ENCODE peak calls at places on chromosomes 6 and 20, in seven cellular contexts. O, G, N, L, D, I and C are unnamed samples.

GRCh38 chr6:47680056-47680455 is 18.3 kb upstream of the ADGRF4 start:
- DNase-seq in O (no peak), G (no peak), N (no peak), L (no peak), D (no peak), I (no peak), C (no peak)

GRCh38 chr20:32333988-32334885 is 23.9 kb upstream of the ASXL1 start:
- DNase-seq in O (peak; percentile 87), G (peak; percentile 71), N (peak; percentile 35), L (no peak), D (no peak), I (peak; percentile 68), C (peak; percentile 38)

GRCh38 chr20:58131581-58132142 is 96.8 kb downstream of the ANKRD60 start:
- DNase-seq in O (no peak), G (no peak), N (no peak), L (no peak), D (no peak), I (no peak), C (peak; percentile 81)

GRCh38 chr20:9287062-9287461 is 218.2 kb downstream of the PLCB4 start:
- DNase-seq in O (no peak), G (no peak), N (no peak), L (no peak), D (no peak), I (no peak), C (no peak)

GRCh38 chr20:57618091-57618765 is 2.0 kb downstream of the ZBP1 start:
- DNase-seq in O (peak; percentile 39), G (no peak), N (no peak), L (no peak), D (no peak), I (no peak), C (no peak)

GRCh38 chr6:166354965-166355364 is 12.6 kb upstream of the SFT2D1 start:
- DNase-seq in O (no peak), G (no peak), N (no peak), L (no peak), D (no peak), I (no peak), C (no peak)

GRCh38 chr20:44785768-44786167 is 24.6 kb downstream of the RIMS4 start:
- DNase-seq in O (no peak), G (no peak), N (no peak), L (peak; percentile 84), D (peak; percentile 78), I (no peak), C (peak; percentile 35)

GRCh38 chr6:99151634-99152344 is 197.7 kb downstream of the FAXC start:
- DNase-seq in O (peak; percentile 48), G (peak; percentile 16), N (no peak), L (peak; percentile 58), D (peak; percentile 70), I (peak; percentile 34), C (peak; percentile 59)

GRCh38 chr6:126051739-126052138 is 65.4 kb downstream of the TRMT11 start:
- DNase-seq in O (no peak), G (no peak), N (no peak), L (no peak), D (no peak), I (no peak), C (no peak)

GRCh38 chr6:122894791-122895190 is 101.2 kb upstream of the CLVS2 start:
- DNase-seq in O (no peak), G (no peak), N (no peak), L (no peak), D (no peak), I (no peak), C (no peak)

GRCh38 chr20:4366076-4366475 is 350.7 kb upstream of the RNF24 start:
- DNase-seq in O (no peak), G (no peak), N (no peak), L (no peak), D (no peak), I (no peak), C (peak; percentile 2)

GRCh38 chr6:135162678-135163439 is 18.2 kb upstream of the MYB start:
- DNase-seq in O (no peak), G (peak; percentile 7), N (peak; percentile 21), L (peak; percentile 50), D (peak; percentile 76), I (no peak), C (peak; percentile 29)

GRCh38 chr6:34248727-34249468 is at the start of gene SMIM29:
- DNase-seq in O (peak; percentile 98), G (peak; percentile 97), N (peak; percentile 97), L (peak; percentile 98), D (peak; percentile 97), I (peak; percentile 97), C (peak; percentile 98)
- TF ChIP-seq CTCF in O (peak; percentile 91), G (peak; percentile 97), N (peak; percentile 92), L (peak; percentile 77), D (peak; percentile 65), I (peak; percentile 98), C (peak; percentile 79)

GRCh38 chr20:50133041-50133440 is 20.1 kb upstream of the UBE2V1 start:
- DNase-seq in O (no peak), G (no peak), N (peak; percentile 57), L (no peak), D (no peak), I (no peak), C (no peak)
- H3K4me1 ChIP-seq in O (peaks cover 6% of the 10 kb centered on the region), G (peaks cover 10% of the 10 kb centered on the region), N (peaks cover 80% of the 10 kb centered on the region), L (no peaks in the 10 kb centered on the region), D (no peaks in the 10 kb centered on the region), I (peaks cover 15% of the 10 kb centered on the region), C (peaks cover 13% of the 10 kb centered on the region)

GRCh38 chr6:119195848-119196247 is 117.4 kb upstream of the FAM184A start:
- DNase-seq in O (no peak), G (no peak), N (no peak), L (peak; percentile 42), D (peak; percentile 79), I (no peak), C (no peak)
- H3K36me3 ChIP-seq in O (peaks cover 39% of the 10 kb centered on the region), G (no peaks in the 10 kb centered on the region), N (no peaks in the 10 kb centered on the region), L (peaks cover 37% of the 10 kb centered on the region), D (peaks cover 37% of the 10 kb centered on the region), I (no peaks in the 10 kb centered on the region), C (peaks cover 17% of the 10 kb centered on the region)

GRCh38 chr6:19472850-19473249 is 364.3 kb upstream of the ID4 start:
- DNase-seq in O (no peak), G (no peak), N (no peak), L (no peak), D (no peak), I (no peak), C (peak; percentile 13)
- TF ChIP-seq CTCF in O (no peak), G (no peak), N (peak; percentile 11), L (peak; percentile 50), D (peak; percentile 15), I (no peak), C (peak; percentile 40)

DNA sequence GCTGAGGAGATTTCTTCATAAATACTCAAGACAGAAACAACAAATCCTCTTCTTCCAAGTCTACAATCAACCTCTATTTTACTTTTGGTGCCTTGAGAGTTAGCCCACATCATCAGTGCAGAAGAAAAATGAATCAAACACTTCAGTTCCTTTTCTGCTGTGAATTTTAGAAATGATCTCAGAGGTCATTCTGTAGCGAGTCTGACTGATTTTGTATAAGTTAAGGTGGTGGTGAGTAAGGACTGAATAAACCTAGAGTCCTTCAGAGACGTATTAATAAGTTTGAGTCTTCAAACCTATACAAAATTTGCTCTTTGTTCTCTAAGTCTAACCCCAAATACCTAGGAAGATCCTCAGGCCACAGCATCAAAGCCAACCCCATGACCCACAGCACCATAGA is 33.1 kb upstream of the NT5E start:
- DNase-seq in O (no peak), G (no peak), N (no peak), L (no peak), D (no peak), I (no peak), C (no peak)
- H3K4me1 ChIP-seq in O (no peaks in the 10 kb centered on the region), G (no peaks in the 10 kb centered on the region), N (no peaks in the 10 kb centered on the region), L (peaks cover 47% of the 10 kb centered on the region), D (peaks cover 7% of the 10 kb centered on the region), I (no peaks in the 10 kb centered on the region), C (no peaks in the 10 kb centered on the region)

DNA sequence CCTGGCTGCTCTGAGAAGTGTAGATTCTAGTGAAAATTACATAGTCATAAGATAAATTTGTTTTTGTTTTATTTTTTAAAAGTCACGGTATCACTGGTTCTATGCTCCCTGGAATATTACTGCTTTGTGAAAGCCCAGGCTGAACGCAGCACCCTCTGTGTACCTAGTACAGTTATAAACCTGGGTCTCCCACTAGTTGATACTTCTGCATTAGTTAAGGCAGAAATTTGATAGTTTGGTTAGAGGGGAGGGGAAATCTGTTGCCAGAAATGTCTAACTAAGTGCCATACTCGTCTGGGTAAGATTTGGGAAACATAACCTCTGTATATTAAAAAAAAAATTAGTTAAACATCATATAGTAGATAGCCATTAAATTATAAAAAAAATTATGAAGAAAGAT is 110.6 kb upstream of the TRAF3IP2 start:
- DNase-seq in O (no peak), G (no peak), N (no peak), L (no peak), D (no peak), I (no peak), C (no peak)
- H3K36me3 ChIP-seq in O (peaks cover 39% of the 10 kb centered on the region), G (no peaks in the 10 kb centered on the region), N (no peaks in the 10 kb centered on the region), L (peaks cover 13% of the 10 kb centered on the region), D (peaks cover 20% of the 10 kb centered on the region), I (peaks cover 17% of the 10 kb centered on the region), C (no peaks in the 10 kb centered on the region)

GRCh38 chr6:153790881-153791473 is 248.1 kb upstream of the OPRM1 start:
- DNase-seq in O (no peak), G (peak; percentile 15), N (no peak), L (peak; percentile 6), D (peak; percentile 50), I (no peak), C (peak; percentile 49)
- TF ChIP-seq CTCF in O (no peak), G (no peak), N (no peak), L (peak; percentile 29), D (peak; percentile 60), I (no peak), C (no peak)